ENCODE peak calls at places on chromosomes 2 and 18, in seven cellular contexts. N is upper lobe of left lung, J is transverse colon, F is Peyer's patch, S is body of pancreas, E is adrenal gland, Y is prostate gland. X is an unnamed sample. For H3K4me1, the result is how much of the 10 kb centered on the place peaks cover.

GRCh38 chr18:76256897-76257500 is 238.0 kb downstream of the ZNF516 start:
- DNase-seq in N (no peak), J (no peak), F (no peak), S (no peak), E (peak), Y (no peak), X (peak)

GRCh38 chr2:59851848-59852475 is 701.5 kb downstream of the BCL11A start:
- DNase-seq in N (no peak), J (peak), F (no peak), S (no peak), E (no peak), Y (no peak), X (no peak)

GRCh38 chr2:72325592-72326422 is 178.1 kb upstream of the CYP26B1 start:
- DNase-seq in N (no peak), J (peak), F (no peak), S (peak), E (no peak), Y (no peak), X (no peak)

GRCh38 chr18:47283476-47283875 is 32.0 kb upstream of the SKOR2 start:
- DNase-seq in N (no peak), J (no peak), F (no peak), S (no peak), E (no peak), Y (no peak), X (no peak)

GRCh38 chr2:138780451-138780880 is 276 bp upstream of the NXPH2 start:
- DNase-seq in N (peak), J (no peak), F (no peak), S (no peak), E (no peak), Y (no peak), X (peak)

GRCh38 chr2:70344195-70344594 is 42.3 kb upstream of the FAM136A start:
- DNase-seq in N (no peak), J (no peak), F (no peak), S (no peak), E (no peak), Y (no peak), X (no peak)

GRCh38 chr2:70553334-70553583 is 367 bp downstream of the TGFA start:
- DNase-seq in N (peak), J (peak), F (no peak), S (peak), E (no peak), Y (peak), X (no peak)

GRCh38 chr2:236240228-236240990 is 23.8 kb downstream of the ASB18 start:
- DNase-seq in N (no peak), J (no peak), F (no peak), S (peak), E (no peak), Y (no peak), X (no peak)

GRCh38 chr2:38526195-38526594 is 76.5 kb downstream of the HNRNPLL start:
- DNase-seq in N (no peak), J (no peak), F (no peak), S (no peak), E (no peak), Y (no peak), X (no peak)

GRCh38 chr2:46187112-46187618 is 110.0 kb upstream of the EPAS1 start:
- DNase-seq in N (no peak), J (peak), F (no peak), S (peak), E (no peak), Y (peak), X (peak)

GRCh38 chr2:215951558-215951957 is 61.8 kb downstream of the MREG start:
- DNase-seq in N (no peak), J (no peak), F (no peak), S (no peak), E (peak), Y (no peak), X (no peak)

GRCh38 chr2:4381049-4381448 is 677.7 kb downstream of the DCDC2C start:
- DNase-seq in N (no peak), J (no peak), F (no peak), S (no peak), E (no peak), Y (no peak), X (no peak)

DNA sequence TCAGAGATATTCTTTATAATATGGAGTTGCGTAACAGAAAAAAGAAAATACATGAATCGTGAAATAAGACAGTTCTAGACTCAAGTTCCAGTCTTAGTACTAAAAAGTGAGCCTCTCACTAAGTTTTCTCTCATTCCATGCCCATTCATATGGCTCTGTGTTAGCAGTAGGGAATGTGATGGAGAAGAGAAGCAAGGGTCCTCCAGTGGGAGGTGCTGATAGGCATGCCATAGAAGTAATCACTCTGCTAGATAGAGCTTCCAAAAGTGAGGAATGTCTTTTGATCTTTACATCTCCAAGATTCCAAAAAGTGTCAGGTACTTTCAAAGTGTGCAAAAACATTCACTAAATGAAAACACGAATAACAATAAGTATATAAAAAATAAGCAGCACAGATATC is 678.4 kb downstream of the DCDC2C start:
- DNase-seq in N (no peak), J (no peak), F (no peak), S (no peak), E (no peak), Y (no peak), X (no peak)
- H3K27ac ChIP-seq in N (no peak), J (no peak), F (no peak), S (no peak), E (no peak), Y (no peak), X (no peak)

DNA sequence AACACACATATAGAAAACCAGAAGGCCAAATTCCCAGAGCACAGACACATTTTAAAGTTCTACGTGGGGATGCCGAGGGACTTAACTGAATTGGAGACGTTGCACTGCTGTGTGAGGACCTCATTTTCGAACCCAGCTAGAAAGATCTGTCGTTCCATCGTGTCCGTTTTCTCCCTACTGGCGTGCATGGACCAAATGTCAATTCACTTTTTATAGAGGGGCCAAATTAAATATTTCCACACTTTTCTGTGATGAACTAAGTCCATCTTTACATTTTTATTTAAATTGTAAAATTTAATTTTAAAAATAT is 690 bp upstream of the TSHZ1 start:
- DNase-seq in N (no peak), J (no peak), F (no peak), S (no peak), E (no peak), Y (no peak), X (no peak)
- H3K4me1 ChIP-seq in N (under half), J (half or more), F (under half), S (half or more), E (under half), Y (under half), X (under half)

GRCh38 chr2:112793449-112793978 is 9.2 kb upstream of the IL1A start:
- DNase-seq in N (no peak), J (no peak), F (no peak), S (no peak), E (no peak), Y (no peak), X (no peak)

GRCh38 chr2:112794841-112795240 is 10.5 kb upstream of the IL1A start:
- DNase-seq in N (no peak), J (peak), F (no peak), S (no peak), E (no peak), Y (no peak), X (no peak)

GRCh38 chr2:112791693-112792230 is 7.5 kb upstream of the IL1A start:
- DNase-seq in N (no peak), J (no peak), F (no peak), S (no peak), E (no peak), Y (no peak), X (no peak)

GRCh38 chr2:112795720-112796119 is 11.4 kb upstream of the IL1A start:
- DNase-seq in N (no peak), J (no peak), F (no peak), S (peak), E (no peak), Y (peak), X (no peak)

GRCh38 chr2:112794131-112794733 is 9.9 kb upstream of the IL1A start:
- DNase-seq in N (no peak), J (peak), F (no peak), S (peak), E (peak), Y (peak), X (no peak)
- TF ChIP-seq POLR2A in N (no peak), J (no peak), F (no peak), S (no peak), E (no peak), Y (no peak), X (no peak)

GRCh38 chr18:31740180-31740579 is 20.5 kb downstream of the SLC25A52 start:
- DNase-seq in N (no peak), J (no peak), F (no peak), S (peak), E (no peak), Y (no peak), X (no peak)
- H3K27ac ChIP-seq in N (no peak), J (no peak), F (no peak), S (peak), E (no peak), Y (no peak), X (no peak)

GRCh38 chr2:36964496-36965058 is 1.8 kb downstream of the STRN start:
- DNase-seq in N (no peak), J (no peak), F (no peak), S (no peak), E (no peak), Y (no peak), X (no peak)
- H3K4me1 ChIP-seq in N (under half), J (half or more), F (under half), S (under half), E (under half), Y (under half), X (under half)

DNA sequence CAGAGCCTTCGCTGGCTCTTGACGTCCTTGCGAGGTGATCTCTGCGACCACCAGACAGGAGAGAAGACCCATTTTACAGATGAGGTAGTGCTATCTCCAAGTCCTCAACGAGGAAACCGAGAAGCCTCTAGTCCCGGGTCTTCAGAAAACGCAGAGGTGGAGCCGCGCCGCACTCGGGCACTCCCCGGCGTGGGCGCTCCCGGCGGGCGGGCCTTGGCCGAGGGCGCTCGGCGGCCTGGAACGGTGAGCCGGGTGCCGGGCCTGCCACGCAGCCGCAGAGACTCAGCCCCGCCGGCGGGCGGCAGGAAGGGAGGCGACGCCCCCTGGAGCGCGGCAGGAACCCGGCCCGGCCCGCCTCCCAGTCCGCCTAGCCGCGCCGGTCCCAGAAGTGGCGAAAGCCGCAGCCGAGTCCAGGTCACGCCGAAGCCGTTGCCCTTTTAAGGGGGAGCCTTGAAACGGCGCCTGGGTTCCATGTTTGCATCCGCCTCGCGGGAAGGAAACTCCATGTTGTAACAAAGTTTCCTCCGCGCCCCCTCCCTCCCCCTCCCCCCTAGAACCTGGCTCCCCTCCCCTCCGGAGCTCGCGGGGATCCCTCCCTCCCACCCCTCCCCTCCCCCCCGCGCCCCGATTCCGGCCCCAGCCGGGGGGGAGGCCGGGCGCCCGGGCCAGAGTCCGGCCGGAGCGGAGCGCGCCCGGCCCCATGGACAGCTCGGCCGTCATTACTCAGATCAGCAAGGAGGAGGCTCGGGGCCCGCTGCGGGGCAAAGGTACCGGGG is at the start of gene CTDSP1:
- DNase-seq in N (peak), J (peak), F (peak), S (peak), E (peak), Y (peak), X (peak)
- TF ChIP-seq POLR2A in N (peak), J (peak), F (peak), S (peak), E (no peak), Y (peak), X (peak)

DNA sequence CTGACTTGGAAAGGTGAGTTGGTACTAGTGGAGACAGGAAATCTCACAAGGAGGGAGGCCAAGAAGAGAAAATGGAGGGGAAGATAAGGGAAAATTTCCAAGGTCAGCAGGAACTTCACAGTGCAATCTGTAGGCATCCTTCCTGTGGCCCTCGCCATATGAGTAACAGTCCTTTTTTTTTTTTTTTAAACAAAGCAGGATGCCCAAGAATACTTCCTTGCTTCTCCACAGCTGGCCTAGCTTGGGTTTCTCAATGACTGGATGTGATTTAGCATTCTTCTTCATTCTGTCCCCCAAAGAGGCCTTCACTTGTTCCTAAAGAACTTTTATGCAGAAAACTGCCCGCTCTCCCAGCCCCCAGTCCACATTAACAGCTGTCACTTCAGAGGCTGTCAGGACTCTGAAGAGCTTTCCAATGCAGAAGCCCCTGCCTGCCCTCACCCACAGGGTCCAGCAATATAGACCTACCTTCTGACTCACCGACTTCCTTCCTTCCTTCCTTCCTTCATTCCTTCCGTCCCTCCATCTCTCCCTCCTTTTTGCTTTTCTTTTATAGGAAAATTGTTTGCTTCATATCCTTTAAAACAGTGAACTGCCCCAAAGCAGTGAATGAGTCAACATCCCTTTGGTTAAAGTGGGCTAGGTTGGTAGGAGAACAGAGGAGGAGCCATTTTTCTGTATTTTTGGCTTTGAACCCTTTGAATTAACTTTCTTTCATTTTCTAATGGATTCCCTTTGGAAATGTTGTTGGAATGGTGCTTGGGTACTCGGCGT is 172.0 kb downstream of the MGAT5 start:
- DNase-seq in N (no peak), J (no peak), F (no peak), S (no peak), E (no peak), Y (no peak), X (no peak)
- H3K27ac ChIP-seq in N (no peak), J (no peak), F (no peak), S (no peak), E (no peak), Y (no peak), X (no peak)

GRCh38 chr2:120804446-120804845 is 68.8 kb downstream of the GLI2 start:
- DNase-seq in N (no peak), J (no peak), F (no peak), S (no peak), E (no peak), Y (no peak), X (no peak)
- H3K4me1 ChIP-seq in N (under half), J (under half), F (under half), S (under half), E (under half), Y (under half), X (under half)

GRCh38 chr2:15348028-15348427 is 213.1 kb downstream of the NBAS start:
- DNase-seq in N (no peak), J (no peak), F (no peak), S (no peak), E (no peak), Y (no peak), X (no peak)
- TF ChIP-seq POLR2A in N (no peak), J (no peak), F (no peak), S (no peak), E (no peak), Y (no peak), X (no peak)

GRCh38 chr2:238305965-238306679 is 14.2 kb upstream of the TRAF3IP1 start:
- DNase-seq in N (no peak), J (peak), F (no peak), S (no peak), E (no peak), Y (no peak), X (no peak)
- H3K27ac ChIP-seq in N (no peak), J (peak), F (no peak), S (no peak), E (no peak), Y (no peak), X (no peak)